ENCODE peak calls at places on chromosomes 1 and 21, in eight cellular contexts. F, H, D, C, G, M, E and K are unnamed samples. For H3K4me1, the result is how much of the 10 kb centered on the place peaks cover.

GRCh38 chr1:233543338-233544255 is 70.3 kb upstream of the KCNK1 start:
- DNase-seq in F (no peak), C (peak), M (no peak), G (no peak), D (peak), H (peak), E (peak), K (no peak)

GRCh38 chr1:54969879-54970278 is 10.5 kb upstream of the TMEM61 start:
- DNase-seq in H (peak), G (no peak), C (no peak), E (no peak), D (no peak), F (no peak), M (no peak), K (peak)

GRCh38 chr1:204149635-204150565 is 1.9 kb downstream of the ETNK2 start:
- DNase-seq in M (no peak), H (no peak), G (peak), E (no peak), C (no peak), D (no peak), F (no peak), K (no peak)

GRCh38 chr1:68717330-68717729 is 220.4 kb upstream of the DEPDC1 start:
- DNase-seq in M (no peak), C (no peak), H (no peak), D (no peak), E (no peak), F (no peak), G (no peak), K (no peak)

GRCh38 chr1:114105401-114105979 is 48.2 kb downstream of the SYT6 start:
- DNase-seq in E (no peak), D (no peak), F (no peak), H (no peak), G (no peak), M (peak), C (no peak), K (no peak)

GRCh38 chr1:10516925-10517676 is 42.4 kb downstream of the PEX14 start:
- DNase-seq in G (no peak), F (no peak), H (no peak), E (no peak), M (no peak), C (no peak), D (no peak), K (no peak)

GRCh38 chr1:245156041-245156735 is 1.4 kb downstream of the KIF26B start:
- DNase-seq in D (peak), G (peak), M (peak), C (peak), F (peak), E (peak), H (peak), K (no peak)

GRCh38 chr1:148290881-148291280 is 138.8 kb upstream of the NBPF11 start:
- DNase-seq in H (no peak), F (no peak), E (no peak), M (no peak), C (no peak), G (no peak), D (peak), K (no peak)

GRCh38 chr1:88302843-88303486 is 381.1 kb upstream of the PKN2 start:
- DNase-seq in H (peak), F (peak), G (no peak), C (no peak), E (no peak), M (peak), D (peak), K (no peak)

GRCh38 chr1:236685917-236686814 is at the start of gene ACTN2:
- DNase-seq in F (peak), E (peak), H (no peak), C (peak), G (peak), D (peak), M (peak), K (peak)

GRCh38 chr1:156880473-156880872 is 13.0 kb upstream of the PEAR1 start:
- DNase-seq in C (no peak), M (no peak), F (no peak), D (no peak), E (no peak), G (no peak), H (no peak), K (no peak)

GRCh38 chr21:21631961-21632360 is 633.8 kb downstream of the NCAM2 start:
- DNase-seq in F (no peak), M (no peak), C (no peak), E (peak), D (peak), G (no peak), H (peak), K (no peak)

GRCh38 chr1:172375227-172375631 is 45.3 kb upstream of the C1orf105 start:
- DNase-seq in D (no peak), E (no peak), H (no peak), C (no peak), F (no peak), G (no peak), M (no peak), K (no peak)

GRCh38 chr1:201528631-201529260 is 10.2 kb upstream of the NAV1 start:
- DNase-seq in G (no peak), M (no peak), E (peak), D (peak), H (peak), F (no peak), C (no peak), K (no peak)

GRCh38 chr1:47205918-47206317 is 16.1 kb upstream of the PDZK1IP1 start:
- DNase-seq in G (peak), M (no peak), H (no peak), E (no peak), F (no peak), D (no peak), C (no peak), K (no peak)

GRCh38 chr21:45256021-45256911 is 31.4 kb downstream of the POFUT2 start:
- DNase-seq in H (peak), D (no peak), M (no peak), G (no peak), F (no peak), C (no peak), E (no peak), K (no peak)

GRCh38 chr1:196779093-196779492 is 4.5 kb downstream of the CFHR3 start:
- DNase-seq in E (no peak), H (no peak), D (no peak), M (no peak), G (no peak), C (no peak), F (no peak), K (no peak)

GRCh38 chr1:119632103-119632490 is 16.0 kb downstream of the ZNF697 start:
- DNase-seq in D (no peak), G (no peak), F (no peak), E (no peak), C (no peak), M (no peak), H (no peak), K (no peak)

GRCh38 chr1:31243451-31244286 is 4.0 kb upstream of the NKAIN1 start:
- DNase-seq in G (no peak), F (no peak), M (no peak), C (no peak), H (no peak), E (no peak), D (peak), K (no peak)

GRCh38 chr1:159752135-159752580 is 28.6 kb upstream of the DUSP23 start:
- DNase-seq in H (peak), F (peak), G (peak), E (peak), D (peak), M (no peak), C (peak), K (peak)

GRCh38 chr1:21539933-21540332 is 30.7 kb downstream of the ALPL start:
- DNase-seq in C (no peak), M (peak), H (peak), G (no peak), E (no peak), D (peak), F (peak), K (no peak)

GRCh38 chr1:161168906-161169305 is 2.7 kb downstream of the PPOX start:
- DNase-seq in E (no peak), G (no peak), H (no peak), D (no peak), C (no peak), F (no peak), M (no peak), K (no peak)

GRCh38 chr1:96334236-96334557 is 387.4 kb upstream of the PTBP2 start:
- DNase-seq in E (no peak), H (no peak), F (no peak), D (no peak), M (no peak), C (no peak), G (no peak), K (no peak)

GRCh38 chr1:47713333-47713953 is 275.6 kb downstream of the FOXD2 start:
- DNase-seq in D (no peak), M (no peak), F (peak), G (no peak), H (no peak), C (no peak), E (no peak), K (peak)

DNA sequence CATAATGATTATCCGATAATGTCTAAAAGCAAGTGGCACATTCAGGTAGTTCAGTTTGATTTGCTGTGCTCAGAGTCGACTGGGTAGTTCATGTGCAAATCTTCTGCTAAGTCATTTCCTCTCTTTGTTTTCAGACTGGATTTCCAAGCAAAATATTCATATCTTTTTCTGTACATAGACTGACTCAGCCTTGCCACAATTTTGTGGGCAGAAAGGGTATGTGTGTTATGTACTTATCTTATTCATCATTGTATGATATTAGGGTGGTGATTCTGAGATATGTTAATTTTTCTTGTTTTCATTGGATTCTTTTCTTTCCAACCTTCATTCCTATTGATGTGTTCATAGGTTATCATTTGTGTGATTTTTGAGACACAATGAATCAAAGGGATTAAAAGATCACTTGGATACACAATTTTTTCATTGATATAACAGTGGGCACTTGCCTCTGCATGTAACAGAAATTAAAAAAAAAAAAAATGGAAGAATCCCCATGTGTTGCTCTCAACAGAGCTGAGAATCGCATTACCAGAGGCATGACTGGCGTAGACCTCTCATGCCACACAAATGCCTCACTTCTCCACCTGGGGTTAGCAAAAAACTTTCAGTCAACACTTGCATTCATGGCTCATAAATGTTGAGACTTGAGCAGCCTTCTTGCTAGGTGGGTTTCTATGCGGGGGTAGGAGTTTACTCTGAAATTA is 355.5 kb downstream of the LTN1 start:
- DNase-seq in G (no peak), C (no peak), D (peak), H (no peak), M (no peak), E (no peak), F (no peak), K (no peak)
- H3K4me1 ChIP-seq in G (under half), C (under half), D (under half), H (under half), M (under half), E (under half), F (under half), K (under half)

GRCh38 chr1:220894025-220894923 is 15.0 kb downstream of the HLX start:
- DNase-seq in H (no peak), D (no peak), G (no peak), M (peak), E (no peak), C (no peak), F (no peak), K (no peak)
- H3K4me3 ChIP-seq in H (no peak), D (no peak), G (no peak), M (peak), E (peak), C (peak), F (no peak), K (peak)

DNA sequence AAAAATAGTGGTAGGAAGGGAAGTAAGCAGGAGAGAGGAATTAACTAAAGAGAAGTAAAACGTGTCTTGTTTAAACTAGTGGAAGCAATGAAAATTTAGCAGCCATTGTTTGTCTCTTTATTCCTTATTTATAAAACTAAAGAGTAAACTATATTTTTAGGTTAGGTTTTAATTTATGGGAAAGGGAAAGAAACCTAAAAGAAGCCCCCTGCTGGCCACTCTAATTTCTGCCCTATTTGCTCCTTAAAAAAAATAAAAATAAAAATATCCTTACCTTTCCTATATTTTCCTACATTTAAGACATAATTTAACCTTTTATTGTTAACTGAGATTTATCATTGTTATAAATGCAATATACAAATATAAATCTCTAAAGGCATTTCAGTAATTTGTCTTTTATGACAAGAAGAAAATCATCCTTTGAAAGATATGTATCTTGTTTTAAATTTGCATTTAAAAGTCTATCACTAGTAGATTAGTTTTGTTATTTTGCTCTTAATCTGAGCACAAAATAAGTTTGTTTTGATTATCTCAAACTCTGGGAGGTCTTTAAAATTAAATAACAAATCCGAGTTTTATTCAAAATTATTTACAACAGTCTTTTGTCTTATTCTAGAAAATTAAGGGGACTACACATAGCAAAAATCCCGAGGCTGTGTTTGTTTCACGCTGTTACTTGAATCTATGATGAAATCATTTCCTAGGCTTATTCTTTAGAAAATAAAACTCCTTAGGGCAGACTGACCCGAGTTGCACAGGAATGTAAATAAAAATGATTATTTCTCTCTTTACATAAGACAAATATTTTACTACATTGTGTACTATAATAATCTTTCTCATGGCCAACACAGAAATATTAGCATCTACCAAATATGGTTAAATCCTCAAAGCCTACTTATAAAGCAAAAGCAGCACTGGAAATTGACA is 201.7 kb downstream of the NRIP1 start:
- DNase-seq in M (peak), H (no peak), F (peak), E (no peak), G (no peak), C (no peak), D (no peak), K (no peak)
- TF ChIP-seq CTCF in M (peak), H (peak), F (no peak), E (no peak), G (peak), C (no peak), D (peak), K (peak)

GRCh38 chr1:2353215-2353906 is 38.0 kb downstream of the MORN1 start:
- DNase-seq in G (peak), C (no peak), E (no peak), M (no peak), F (no peak), H (no peak), D (no peak), K (no peak)

GRCh38 chr1:2350911-2351655 is 40.3 kb downstream of the MORN1 start:
- DNase-seq in D (no peak), H (no peak), M (no peak), F (no peak), C (no peak), E (no peak), G (peak), K (peak)

GRCh38 chr1:2352341-2353214 is 38.8 kb downstream of the MORN1 start:
- DNase-seq in F (no peak), C (no peak), M (no peak), H (no peak), D (no peak), G (peak), E (no peak), K (no peak)

GRCh38 chr1:2350486-2350885 is 40.9 kb downstream of the MORN1 start:
- DNase-seq in H (no peak), E (no peak), M (no peak), C (no peak), G (peak), F (no peak), D (no peak), K (no peak)

DNA sequence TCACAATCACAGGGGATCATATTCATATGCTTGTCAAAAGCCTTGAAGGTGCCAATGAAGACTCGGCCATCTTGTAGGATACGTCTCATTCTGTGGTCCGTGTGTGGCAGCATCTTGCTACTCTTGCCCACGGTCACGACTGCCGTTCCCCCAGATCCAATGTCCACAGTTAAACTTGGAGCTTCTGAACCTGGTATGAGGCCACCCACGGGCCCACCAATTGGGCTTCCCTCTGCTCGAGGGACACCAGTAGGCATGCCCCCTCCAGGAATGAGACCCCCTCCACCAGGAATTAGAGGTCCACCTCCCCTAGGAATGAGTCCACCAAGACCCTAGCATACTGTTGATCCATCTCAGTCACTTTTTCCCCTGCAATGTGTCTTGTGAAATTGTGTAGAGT is 39.6 kb downstream of the MORN1 start:
- DNase-seq in H (no peak), D (no peak), C (no peak), G (peak), F (no peak), M (no peak), E (no peak), K (no peak)
- H3K4me1 ChIP-seq in H (under half), D (under half), C (under half), G (under half), F (under half), M (under half), E (under half), K (under half)

GRCh38 chr1:164921493-164921892 is 362.5 kb downstream of the PBX1 start:
- DNase-seq in E (no peak), H (no peak), D (no peak), C (no peak), G (no peak), F (no peak), M (no peak), K (no peak)
- H3K4me3 ChIP-seq in E (no peak), H (no peak), D (no peak), C (no peak), G (no peak), F (no peak), M (no peak), K (no peak)

GRCh38 chr1:235494531-235494930 is 9.7 kb downstream of the B3GALNT2 start:
- DNase-seq in C (no peak), D (no peak), M (no peak), G (no peak), H (no peak), E (no peak), F (no peak), K (no peak)

GRCh38 chr1:235491644-235492043 is 12.6 kb downstream of the B3GALNT2 start:
- DNase-seq in E (no peak), F (no peak), H (no peak), G (no peak), D (no peak), M (no peak), C (no peak), K (no peak)

GRCh38 chr1:235495539-235495938 is 8.7 kb downstream of the B3GALNT2 start:
- DNase-seq in G (no peak), H (no peak), E (no peak), F (no peak), C (no peak), D (no peak), M (no peak), K (no peak)

DNA sequence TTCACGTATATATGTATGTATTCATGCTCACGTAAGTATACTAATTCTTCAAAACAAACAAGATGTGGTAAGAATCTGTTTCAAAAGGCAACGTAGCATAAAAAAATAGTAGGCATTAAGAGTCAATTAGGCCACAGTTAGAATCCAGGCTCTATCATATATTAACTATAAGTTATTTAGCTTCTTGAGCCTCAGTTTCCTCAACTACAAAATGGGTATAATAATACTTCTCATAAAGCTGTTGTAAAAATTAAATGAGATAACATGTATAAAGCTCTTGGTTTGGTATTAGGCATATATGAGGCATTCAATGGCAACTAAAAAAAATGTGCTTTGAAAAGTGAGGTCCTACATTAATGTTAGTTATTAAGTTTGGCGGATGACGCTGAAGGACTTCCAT is 9.2 kb downstream of the B3GALNT2 start:
- DNase-seq in F (no peak), H (no peak), D (no peak), C (no peak), M (no peak), G (no peak), E (no peak), K (no peak)
- TF ChIP-seq CTCF in F (no peak), H (no peak), D (no peak), C (no peak), M (no peak), G (no peak), E (no peak), K (no peak)